ENCODE peak calls at places on chromosomes 3 and 15, in four cellular contexts. A is GM12878, T is A549, L is K562. I is an unnamed sample.

GRCh38 chr3:14823910-14824629 is 5.3 kb downstream of the FGD5 start:
- DNase-seq in A (no peak), T (no peak), L (no peak), I (no peak)

GRCh38 chr15:44719293-44719999 is 8.1 kb downstream of the B2M start:
- DNase-seq in A (peak; percentile 91), T (no peak), L (no peak), I (peak; percentile 29)

GRCh38 chr3:42751609-42752008 is 21.4 kb downstream of the CCDC13 start:
- DNase-seq in A (no peak), T (no peak), L (no peak), I (no peak)

GRCh38 chr3:13325092-13325491 is 95.0 kb downstream of the NUP210 start:
- DNase-seq in A (no peak), T (no peak), L (no peak), I (no peak)

GRCh38 chr3:45666729-45667440 is 22.3 kb upstream of the SACM1L start:
- DNase-seq in A (no peak), T (no peak), L (no peak), I (no peak)

GRCh38 chr3:114551770-114552526 is 258.1 kb downstream of the TIGIT start:
- DNase-seq in A (no peak), T (peak; percentile 62), L (no peak), I (no peak)

GRCh38 chr3:51681453-51681852 is 10.4 kb downstream of the TEX264 start:
- DNase-seq in A (no peak), T (no peak), L (no peak), I (no peak)

GRCh38 chr3:152051501-152052404 is 178.3 kb downstream of the SUCNR1 start:
- DNase-seq in A (no peak), T (peak; percentile 12), L (no peak), I (peak; percentile 5)

GRCh38 chr3:12413721-12414255 is 70.5 kb upstream of the TSEN2 start:
- DNase-seq in A (no peak), T (no peak), L (no peak), I (no peak)

GRCh38 chr3:137948400-137949072 is 61.4 kb upstream of the CLDN18 start:
- DNase-seq in A (no peak), T (no peak), L (no peak), I (no peak)

GRCh38 chr3:4306860-4307259 is 3.7 kb downstream of the SETMAR start:
- DNase-seq in A (no peak), T (no peak), L (no peak), I (no peak)

GRCh38 chr3:28077566-28077965 is 163.9 kb upstream of the CMC1 start:
- DNase-seq in A (no peak), T (peak; percentile 5), L (no peak), I (peak; percentile 25)

GRCh38 chr15:85753791-85754452 is 40.8 kb downstream of the KLHL25 start:
- DNase-seq in A (no peak), T (no peak), L (no peak), I (no peak)

GRCh38 chr3:126084667-126085180 is 800 bp upstream of the SLC41A3 start:
- DNase-seq in A (no peak), T (no peak), L (no peak), I (no peak)

GRCh38 chr15:40064231-40064894 is 25.4 kb upstream of the SRP14 start:
- DNase-seq in A (no peak), T (peak; percentile 73), L (no peak), I (no peak)

GRCh38 chr3:33829720-33830119 is 31.3 kb downstream of the PDCD6IP start:
- DNase-seq in A (no peak), T (no peak), L (no peak), I (no peak)

GRCh38 chr3:41690766-41691563 is 270.9 kb downstream of the ULK4 start:
- DNase-seq in A (no peak), T (no peak), L (no peak), I (no peak)

GRCh38 chr3:123807820-123808219 is 76.3 kb downstream of the MYLK start:
- DNase-seq in A (no peak), T (peak; percentile 18), L (no peak), I (peak; percentile 80)

GRCh38 chr15:28127036-28127435 is 27.9 kb upstream of the OCA2 start:
- DNase-seq in A (no peak), T (no peak), L (no peak), I (no peak)

GRCh38 chr15:90974216-90974615 is 19.5 kb downstream of the RCCD1 start:
- DNase-seq in A (no peak), T (no peak), L (no peak), I (no peak)

GRCh38 chr15:32767236-32767635 is 49.4 kb downstream of the GREM1 start:
- DNase-seq in A (no peak), T (no peak), L (no peak), I (peak; percentile 29)

GRCh38 chr3:187695434-187695833 is 6.9 kb downstream of the RTP2 start:
- DNase-seq in A (no peak), T (no peak), L (no peak), I (no peak)
- TF ChIP-seq CHD4 in A (no peak), T (no peak), L (no peak), I (no peak)

DNA sequence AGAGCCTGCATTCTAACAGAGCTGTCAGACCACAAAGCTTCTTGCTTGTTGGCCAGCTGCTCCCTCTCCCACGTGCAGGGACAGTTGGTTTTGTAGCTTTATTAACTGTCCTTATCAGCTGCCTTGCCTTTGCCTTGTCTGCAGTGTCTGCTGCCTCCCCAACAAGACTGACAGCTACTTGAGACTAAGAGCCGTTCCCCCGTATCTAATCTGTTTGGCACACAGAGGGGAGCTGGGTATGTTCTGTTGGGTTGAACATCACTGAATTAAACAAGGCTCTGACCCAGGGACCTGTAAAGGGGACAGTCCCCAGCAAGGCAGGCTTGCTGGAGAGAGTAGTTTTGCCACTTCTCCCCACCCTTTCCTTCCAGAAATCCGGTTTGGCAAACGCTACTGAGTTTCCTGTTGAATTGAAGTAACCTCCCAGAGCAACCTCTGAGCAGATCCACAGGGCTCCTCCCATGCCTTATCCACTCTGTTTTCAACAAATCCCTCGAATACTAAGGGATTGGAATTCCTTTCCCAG is 116.1 kb downstream of the ANP32A start:
- DNase-seq in A (no peak), T (no peak), L (peak; percentile 17), I (no peak)
- TF ChIP-seq CHD4 in A (no peak), T (no peak), L (no peak), I (no peak)

DNA sequence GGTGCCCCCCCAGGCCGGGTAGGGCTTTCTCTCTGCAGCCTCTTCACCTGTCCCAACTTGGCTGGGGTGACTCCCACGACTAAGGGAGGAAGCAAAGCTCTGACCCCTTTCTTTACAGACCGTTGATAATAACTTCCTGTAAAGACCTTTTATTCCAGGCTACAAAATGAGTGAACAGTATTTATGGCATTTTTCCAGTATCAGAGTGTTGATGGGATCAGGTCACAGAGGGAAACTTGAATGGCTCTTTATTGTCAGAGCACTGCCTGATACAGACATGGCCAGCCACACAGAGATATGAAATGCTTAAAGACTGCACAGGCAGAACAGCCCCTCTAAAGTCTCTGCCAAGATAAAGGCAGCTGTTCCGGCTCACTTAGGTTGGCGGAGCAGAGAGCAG is 1033.9 kb upstream of the NR2F2 start:
- DNase-seq in A (no peak), T (no peak), L (no peak), I (no peak)
- TF ChIP-seq CHD4 in A (no peak), T (no peak), L (no peak), I (no peak)

GRCh38 chr3:65342084-65342683 is 654.4 kb upstream of the ADAMTS9 start:
- DNase-seq in A (no peak), T (peak; percentile 56), L (peak; percentile 62), I (peak; percentile 35)
- TF ChIP-seq CHD4 in A (no peak), T (no peak), L (no peak), I (no peak)

GRCh38 chr3:194773666-194774455 is 88.2 kb downstream of the FAM43A start:
- DNase-seq in A (no peak), T (no peak), L (no peak), I (no peak)
- TF ChIP-seq CHD4 in A (no peak), T (no peak), L (no peak), I (no peak)

DNA sequence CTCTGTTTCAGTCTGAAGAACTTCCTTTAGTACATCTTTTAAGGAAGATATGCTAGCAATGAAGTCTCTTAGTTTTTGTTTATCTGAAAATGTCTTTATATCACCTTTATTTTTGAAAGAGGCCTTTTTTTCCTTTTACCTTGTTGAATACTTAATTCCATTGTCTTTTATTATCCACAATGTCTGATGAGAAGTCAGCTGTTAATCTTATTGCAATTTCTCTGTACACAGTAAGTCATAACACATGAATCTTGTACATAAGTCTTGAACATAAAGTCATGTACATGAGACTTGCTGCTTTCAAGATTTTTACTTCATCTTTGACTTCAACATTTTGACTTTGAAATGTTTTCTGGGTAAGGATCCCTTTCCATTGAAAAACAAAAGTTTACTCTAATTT is 424.3 kb upstream of the ATP10A start:
- DNase-seq in A (no peak), T (no peak), L (no peak), I (no peak)
- TF ChIP-seq CHD4 in A (no peak), T (no peak), L (no peak), I (no peak)

DNA sequence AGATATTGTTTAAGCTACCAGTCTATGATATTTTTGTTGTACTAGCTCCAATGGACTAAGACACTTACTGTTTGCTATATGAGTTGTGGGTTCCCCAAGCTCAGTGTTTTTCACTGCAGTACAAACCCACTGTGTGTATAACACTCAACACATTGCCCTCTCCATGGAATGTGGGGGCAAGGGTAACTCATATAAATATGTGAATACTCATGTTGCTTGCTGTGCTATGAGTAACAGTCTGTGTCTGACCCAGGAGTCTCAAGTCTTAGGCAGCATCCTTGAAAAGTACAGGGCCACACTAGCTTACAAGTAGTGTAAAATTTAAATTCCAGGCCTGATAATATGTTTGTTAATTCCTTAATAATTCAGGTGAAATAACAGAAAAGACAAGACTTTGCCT is 22.5 kb upstream of the CNTN3 start:
- DNase-seq in A (no peak), T (no peak), L (no peak), I (no peak)
- TF ChIP-seq CHD4 in A (no peak), T (no peak), L (no peak), I (no peak)

GRCh38 chr3:98020412-98020811 is 14.7 kb downstream of the GABRR3 start:
- DNase-seq in A (no peak), T (no peak), L (no peak), I (no peak)

GRCh38 chr3:98022978-98023820 is 11.9 kb downstream of the GABRR3 start:
- DNase-seq in A (no peak), T (peak; percentile 79), L (peak; percentile 48), I (peak; percentile 56)

GRCh38 chr3:98025392-98025791 is 9.7 kb downstream of the GABRR3 start:
- DNase-seq in A (no peak), T (no peak), L (no peak), I (no peak)

GRCh38 chr3:98018301-98018700 is 16.8 kb downstream of the GABRR3 start:
- DNase-seq in A (no peak), T (no peak), L (no peak), I (no peak)

GRCh38 chr3:98021821-98022220 is 13.3 kb downstream of the GABRR3 start:
- DNase-seq in A (no peak), T (no peak), L (no peak), I (no peak)
- TF ChIP-seq CHD4 in A (no peak), T (no peak), L (no peak), I (no peak)

GRCh38 chr3:57292895-57293526 is 526 bp upstream of the ASB14 start:
- DNase-seq in A (no peak), T (no peak), L (no peak), I (no peak)

GRCh38 chr3:57292159-57292894 is at the start of gene ASB14:
- DNase-seq in A (no peak), T (no peak), L (no peak), I (no peak)

GRCh38 chr3:57298041-57298440 is 5.6 kb upstream of the ASB14 start:
- DNase-seq in A (no peak), T (peak; percentile 27), L (no peak), I (peak; percentile 5)
- TF ChIP-seq CHD4 in A (no peak), T (no peak), L (no peak), I (no peak)